ENCODE peak calls at places on chromosomes 1 and 21, in eight cellular contexts. U, N, F, V, J, H, I and W are unnamed samples.

GRCh38 chr1:27869719-27870085 is 2.6 kb upstream of the THEMIS2 start:
- DNase-seq in U (no peak), N (no peak), F (no peak), V (no peak), J (no peak), H (no peak), I (no peak), W (no peak)

GRCh38 chr21:32770514-32771133 is 931 bp downstream of the PAXBP1 start:
- DNase-seq in U (no peak), N (no peak), F (no peak), V (peak), J (peak), H (peak), I (no peak), W (no peak)

GRCh38 chr1:53766766-53767409 is 27.9 kb upstream of the GLIS1 start:
- DNase-seq in U (no peak), N (no peak), F (no peak), V (peak), J (peak), H (peak), I (no peak), W (no peak)

GRCh38 chr1:167132306-167133010 is 38.6 kb downstream of the STYXL2 start:
- DNase-seq in U (no peak), N (no peak), F (no peak), V (no peak), J (no peak), H (no peak), I (no peak), W (no peak)

GRCh38 chr1:218939095-218939494 is 234.6 kb upstream of the LYPLAL1 start:
- DNase-seq in U (no peak), N (no peak), F (no peak), V (no peak), J (no peak), H (no peak), I (no peak), W (no peak)

GRCh38 chr1:47432071-47433036 is 5.5 kb upstream of the FOXD2 start:
- DNase-seq in U (peak), N (peak), F (peak), V (peak), J (peak), H (peak), I (peak), W (peak)

GRCh38 chr1:196309386-196309785 is 298.9 kb downstream of the KCNT2 start:
- DNase-seq in U (no peak), N (no peak), F (no peak), V (peak), J (peak), H (no peak), I (no peak), W (no peak)

GRCh38 chr21:32306021-32306780 is 7.5 kb downstream of the MRAP start:
- DNase-seq in U (no peak), N (no peak), F (no peak), V (no peak), J (no peak), H (peak), I (no peak), W (no peak)

GRCh38 chr1:157403203-157403602 is 149.1 kb downstream of the FCRL5 start:
- DNase-seq in U (no peak), N (no peak), F (no peak), V (no peak), J (peak), H (no peak), I (no peak), W (no peak)

GRCh38 chr1:59678065-59678808 is 136.5 kb upstream of the HOOK1 start:
- DNase-seq in U (no peak), N (no peak), F (no peak), V (no peak), J (no peak), H (peak), I (no peak), W (no peak)

GRCh38 chr1:119336738-119337315 is 31.8 kb upstream of the HAO2 start:
- DNase-seq in U (no peak), N (no peak), F (no peak), V (no peak), J (no peak), H (no peak), I (no peak), W (no peak)

GRCh38 chr1:6485140-6485936 is 6.1 kb downstream of the PLEKHG5 start:
- DNase-seq in U (no peak), N (no peak), F (no peak), V (no peak), J (no peak), H (no peak), I (no peak), W (no peak)